ENCODE peak calls at places on chromosome 7, in eight cellular contexts. W, H, L, I, G, Q, O and A are unnamed samples.

GRCh38 chr7:150955519-150956394 is 22.4 kb downstream of the KCNH2 start:
- DNase-seq in W (no peak), H (no peak), L (peak), I (no peak), G (no peak), Q (no peak), O (no peak), A (no peak)

GRCh38 chr7:133815677-133816210 is 311.4 kb upstream of the LRGUK start:
- DNase-seq in W (no peak), H (no peak), L (no peak), I (no peak), G (no peak), Q (no peak), O (no peak), A (no peak)

GRCh38 chr7:66380285-66380888 is 175.3 kb downstream of the TPST1 start:
- DNase-seq in W (no peak), H (peak), L (no peak), I (no peak), G (no peak), Q (no peak), O (no peak), A (no peak)

GRCh38 chr7:144854839-144855424 is 19.1 kb upstream of the TPK1 start:
- DNase-seq in W (no peak), H (peak), L (no peak), I (no peak), G (no peak), Q (no peak), O (no peak), A (no peak)

GRCh38 chr7:130270947-130271790 is 4.5 kb downstream of the CPA2 start:
- DNase-seq in W (no peak), H (no peak), L (no peak), I (no peak), G (no peak), Q (no peak), O (no peak), A (no peak)

GRCh38 chr7:1361756-1362125 is 97.5 kb downstream of the MICALL2 start:
- DNase-seq in W (no peak), H (no peak), L (peak), I (no peak), G (peak), Q (no peak), O (no peak), A (no peak)

GRCh38 chr7:66331883-66332282 is 126.7 kb downstream of the TPST1 start:
- DNase-seq in W (no peak), H (no peak), L (no peak), I (no peak), G (no peak), Q (no peak), O (no peak), A (no peak)

GRCh38 chr7:93622036-93622714 is 47.7 kb upstream of the CALCR start:
- DNase-seq in W (no peak), H (peak), L (no peak), I (no peak), G (no peak), Q (no peak), O (no peak), A (no peak)

GRCh38 chr7:7100432-7100849 is 81.9 kb upstream of the C1GALT1 start:
- DNase-seq in W (no peak), H (no peak), L (no peak), I (no peak), G (peak), Q (no peak), O (no peak), A (no peak)

GRCh38 chr7:49400891-49401550 is 372.4 kb upstream of the VWC2 start:
- DNase-seq in W (no peak), H (no peak), L (no peak), I (no peak), G (no peak), Q (no peak), O (no peak), A (no peak)

GRCh38 chr7:138773817-138774216 is 24.0 kb upstream of the TMEM213 start:
- DNase-seq in W (no peak), H (no peak), L (no peak), I (no peak), G (no peak), Q (no peak), O (no peak), A (no peak)

GRCh38 chr7:103902917-103903316 is 86.5 kb downstream of the RELN start:
- DNase-seq in W (no peak), H (no peak), L (no peak), I (no peak), G (no peak), Q (no peak), O (no peak), A (no peak)

GRCh38 chr7:140639366-140640053 is 1.1 kb downstream of the DENND2A start:
- DNase-seq in W (no peak), H (no peak), L (peak), I (no peak), G (no peak), Q (no peak), O (no peak), A (no peak)

GRCh38 chr7:97307521-97308108 is 190.1 kb downstream of the SDHAF3 start:
- DNase-seq in W (no peak), H (peak), L (no peak), I (no peak), G (no peak), Q (no peak), O (no peak), A (no peak)

GRCh38 chr7:78203042-78203720 is 404.6 kb downstream of the PHTF2 start:
- DNase-seq in W (no peak), H (no peak), L (no peak), I (no peak), G (no peak), Q (no peak), O (no peak), A (no peak)